ENCODE peak calls at places on chromosomes 5 and 9, in six cellular contexts. B is lower lobe of right lung, Z is fibroblast of lung, P is gastrocnemius medialis, Q is OCI-LY7, T is body of pancreas. W is an unnamed sample.

GRCh38 chr5:5891350-5891749 is 468.9 kb downstream of the ICE1 start:
- DNase-seq in T (no peak), B (no peak), Q (no peak), P (no peak), Z (peak; percentile 20), W (no peak)

GRCh38 chr9:69036319-69036718 is 767 bp downstream of the FXN start:
- DNase-seq in B (no peak), Q (peak; percentile 34), Z (no peak), T (peak; percentile 27), P (no peak), W (no peak)

GRCh38 chr5:73899055-73899454 is 273.1 kb downstream of the ARHGEF28 start:
- DNase-seq in Q (peak; percentile 4), Z (no peak), T (no peak), B (no peak), P (no peak), W (no peak)

GRCh38 chr9:29799227-29799626 is 2225.9 kb upstream of the C9orf72 start:
- DNase-seq in B (no peak), T (no peak), Q (no peak), Z (no peak), P (no peak), W (no peak)

GRCh38 chr5:176769911-176770310 is 40.4 kb upstream of the UNC5A start:
- DNase-seq in T (no peak), B (no peak), P (no peak), Q (no peak), Z (no peak), W (no peak)

GRCh38 chr5:138974227-138975063 is 99.3 kb upstream of the LRRTM2 start:
- DNase-seq in Q (no peak), B (no peak), P (peak; percentile 39), T (peak; percentile 75), Z (peak; percentile 81), W (no peak)

GRCh38 chr9:96222132-96222531 is 79.8 kb downstream of the HSD17B3 start:
- DNase-seq in P (no peak), T (no peak), Q (peak; percentile 8), Z (no peak), B (no peak), W (no peak)

GRCh38 chr5:132098151-132098594 is 24.6 kb downstream of the CSF2 start:
- DNase-seq in T (no peak), P (no peak), B (no peak), Z (peak; percentile 79), Q (no peak), W (no peak)

GRCh38 chr5:94508421-94509148 is 109.8 kb downstream of the KIAA0825 start:
- DNase-seq in Q (no peak), B (no peak), T (no peak), P (no peak), Z (no peak), W (no peak)

GRCh38 chr5:150429410-150429873 is 16.7 kb upstream of the CD74 start:
- DNase-seq in T (no peak), B (no peak), Q (no peak), Z (no peak), P (no peak), W (no peak)

GRCh38 chr9:131676431-131676972 is 63.4 kb downstream of the RAPGEF1 start:
- DNase-seq in B (no peak), Q (peak; percentile 87), T (no peak), P (no peak), Z (no peak), W (no peak)

GRCh38 chr9:89605181-89606048 is 603 bp downstream of the GADD45G start:
- DNase-seq in B (peak; percentile 82), Z (peak; percentile 72), Q (no peak), T (peak; percentile 68), P (peak; percentile 57), W (peak; percentile 85)

GRCh38 chr5:159207616-159208507 is 1.5 kb downstream of the RNF145 start:
- DNase-seq in B (peak; percentile 86), P (peak; percentile 76), Q (peak; percentile 91), Z (peak; percentile 91), T (peak; percentile 67), W (peak; percentile 79)

GRCh38 chr9:16368425-16369087 is 501.9 kb downstream of the BNC2 start:
- DNase-seq in Q (no peak), B (no peak), Z (peak; percentile 68), T (no peak), P (no peak), W (no peak)

GRCh38 chr9:78370991-78371390 is 74.1 kb downstream of the PSAT1 start:
- DNase-seq in Q (no peak), T (no peak), B (no peak), Z (no peak), P (no peak), W (no peak)

GRCh38 chr5:36777105-36777757 is 99.3 kb upstream of the NIPBL start:
- DNase-seq in B (no peak), Q (peak; percentile 5), T (peak; percentile 37), P (no peak), Z (peak; percentile 25), W (no peak)

GRCh38 chr5:137078171-137078665 is 420.9 kb downstream of the SPOCK1 start:
- DNase-seq in P (peak; percentile 62), Z (peak; percentile 73), T (no peak), B (no peak), Q (no peak), W (no peak)

GRCh38 chr5:151141535-151141934 is 16.0 kb downstream of the ANXA6 start:
- DNase-seq in Z (peak; percentile 47), P (peak; percentile 89), B (no peak), Q (peak; percentile 84), T (no peak), W (no peak)

GRCh38 chr9:34072868-34073590 is 24.3 kb upstream of the UBAP2 start:
- DNase-seq in B (no peak), T (peak; percentile 52), Q (no peak), Z (peak; percentile 88), P (peak; percentile 70), W (peak; percentile 33)

GRCh38 chr9:34546834-34547827 is 24.3 kb upstream of the ENHO start:
- DNase-seq in P (peak; percentile 59), Q (peak; percentile 54), T (peak; percentile 59), Z (peak; percentile 68), B (no peak), W (peak; percentile 66)

GRCh38 chr5:104498281-104498680 is 935.7 kb upstream of the NUDT12 start:
- DNase-seq in P (no peak), B (no peak), Q (no peak), T (no peak), Z (peak; percentile 45), W (no peak)

GRCh38 chr9:37908698-37909186 is 4.8 kb upstream of the SLC25A51 start:
- DNase-seq in P (no peak), B (no peak), Q (no peak), Z (peak; percentile 30), T (peak; percentile 43), W (no peak)

GRCh38 chr9:36039696-36040095 is 3.0 kb downstream of the RECK start:
- DNase-seq in T (no peak), P (no peak), Q (no peak), Z (peak; percentile 75), B (no peak), W (no peak)
- H3K4me3 ChIP-seq in T (no peak overlapping the region), P (no peak overlapping the region), Q (no peak overlapping the region), Z (peak overlapping the region; percentile 94), B (no peak overlapping the region), W (no peak overlapping the region)

GRCh38 chr5:134570886-134571285 is 45.4 kb downstream of the JADE2 start:
- DNase-seq in B (no peak), Q (no peak), Z (no peak), P (peak; percentile 72), T (no peak), W (no peak)

GRCh38 chr5:134571703-134572405 is 46.4 kb downstream of the JADE2 start:
- DNase-seq in P (no peak), B (no peak), Q (no peak), T (no peak), Z (no peak), W (no peak)

GRCh38 chr5:134569758-134570364 is 44.4 kb downstream of the JADE2 start:
- DNase-seq in Q (no peak), B (no peak), P (peak; percentile 51), T (no peak), Z (no peak), W (no peak)

GRCh38 chr5:134568761-134569725 is 43.6 kb downstream of the JADE2 start:
- DNase-seq in Q (no peak), T (peak; percentile 76), B (peak; percentile 85), P (peak; percentile 74), Z (peak; percentile 38), W (peak; percentile 80)

GRCh38 chr5:134570365-134570758 is 44.9 kb downstream of the JADE2 start:
- DNase-seq in P (no peak), T (no peak), Z (no peak), B (no peak), Q (no peak), W (peak; percentile 31)
- H3K4me1 ChIP-seq in P (peaks cover 39% of the 10 kb centered on the region), T (peaks cover 22% of the 10 kb centered on the region), Z (peaks cover 18% of the 10 kb centered on the region), B (peaks cover 41% of the 10 kb centered on the region), Q (no peaks in the 10 kb centered on the region), W (peaks cover 14% of the 10 kb centered on the region)

GRCh38 chr5:14004598-14005394 is 60.3 kb upstream of the DNAH5 start:
- DNase-seq in Z (no peak), P (no peak), T (no peak), B (no peak), Q (no peak), W (no peak)

GRCh38 chr5:14003513-14003912 is 59.0 kb upstream of the DNAH5 start:
- DNase-seq in T (no peak), Q (no peak), P (no peak), Z (no peak), B (no peak), W (no peak)

GRCh38 chr5:14008819-14009311 is 64.4 kb upstream of the DNAH5 start:
- DNase-seq in Q (no peak), P (no peak), T (peak; percentile 50), Z (no peak), B (peak; percentile 63), W (no peak)

GRCh38 chr5:14009575-14009974 is 65.1 kb upstream of the DNAH5 start:
- DNase-seq in Z (no peak), B (no peak), P (no peak), Q (no peak), T (no peak), W (no peak)

GRCh38 chr5:14006823-14007510 is 62.5 kb upstream of the DNAH5 start:
- DNase-seq in Z (no peak), B (no peak), Q (no peak), T (no peak), P (peak; percentile 31), W (no peak)
- TF ChIP-seq CTCF in Z (no peak), B (no peak), Q (no peak), T (no peak), P (no peak), W (no peak)

GRCh38 chr9:127113540-127113928 is 8.9 kb downstream of the ANGPTL2 start:
- DNase-seq in Z (no peak), T (no peak), P (no peak), B (no peak), Q (no peak), W (no peak)
- H3K4me3 ChIP-seq in Z (no peak overlapping the region), T (no peak overlapping the region), P (no peak overlapping the region), B (no peak overlapping the region), Q (no peak overlapping the region), W (no peak overlapping the region)